ENCODE peak calls at places on chromosomes 2 and 18, in six cellular contexts. V is esophagus muscularis mucosa, Q is NCI-H1930, N is T-helper 2 cell, R is A549, L is fibroblast of lung. X is an unnamed sample.

GRCh38 chr18:77078671-77079070 is 53.9 kb downstream of the MBP start:
- DNase-seq in V (no peak), Q (no peak), N (no peak), R (no peak), L (no peak), X (peak; percentile 28)

GRCh38 chr2:64383881-64384280 is 70.1 kb upstream of the LGALSL start:
- DNase-seq in V (no peak), Q (no peak), N (no peak), R (no peak), L (no peak), X (no peak)

GRCh38 chr2:68765739-68766377 is 31.2 kb downstream of the ARHGAP25 start:
- DNase-seq in V (peak; percentile 45), Q (no peak), N (no peak), R (no peak), L (peak; percentile 59), X (peak; percentile 75)

GRCh38 chr18:70154591-70155194 is 50.8 kb downstream of the RTTN start:
- DNase-seq in V (no peak), Q (no peak), N (no peak), R (no peak), L (peak; percentile 98), X (no peak)

GRCh38 chr2:143209570-143210445 is 80.6 kb downstream of the ARHGAP15 start:
- DNase-seq in V (no peak), Q (no peak), N (no peak), R (no peak), L (no peak), X (no peak)

GRCh38 chr2:201228912-201229290 is 31.4 kb upstream of the CASP8 start:
- DNase-seq in V (peak; percentile 74), Q (no peak), N (no peak), R (no peak), L (no peak), X (no peak)

GRCh38 chr2:215430528-215431187 is 5.2 kb downstream of the FN1 start:
- DNase-seq in V (no peak), Q (no peak), N (no peak), R (no peak), L (peak; percentile 79), X (peak; percentile 8)

GRCh38 chr2:195543902-195544894 is 112.8 kb upstream of the SLC39A10 start:
- DNase-seq in V (no peak), Q (no peak), N (no peak), R (peak; percentile 71), L (peak; percentile 79), X (peak; percentile 58)

GRCh38 chr2:241659150-241659739 is 21.8 kb downstream of the ATG4B start:
- DNase-seq in V (no peak), Q (peak; percentile 34), N (no peak), R (peak; percentile 27), L (peak; percentile 65), X (peak; percentile 23)

GRCh38 chr18:27599202-27599829 is 414.2 kb upstream of the CHST9 start:
- DNase-seq in V (no peak), Q (peak; percentile 41), N (no peak), R (peak; percentile 11), L (peak; percentile 20), X (peak; percentile 14)

GRCh38 chr2:102197389-102198137 is 10.7 kb downstream of the IL1RL2 start:
- DNase-seq in V (no peak), Q (no peak), N (no peak), R (no peak), L (no peak), X (no peak)

GRCh38 chr2:187934692-187935091 is 357.0 kb upstream of the GULP1 start:
- DNase-seq in V (no peak), Q (no peak), N (no peak), R (no peak), L (no peak), X (no peak)

GRCh38 chr2:221810216-221810615 is 238.1 kb upstream of the EPHA4 start:
- DNase-seq in V (peak; percentile 34), Q (no peak), N (no peak), R (no peak), L (no peak), X (no peak)

GRCh38 chr2:128685841-128686497 is 367.3 kb upstream of the HS6ST1 start:
- DNase-seq in V (no peak), Q (no peak), N (no peak), R (no peak), L (no peak), X (no peak)

GRCh38 chr2:158923641-158924040 is 44.8 kb upstream of the TANC1 start:
- DNase-seq in V (no peak), Q (no peak), N (no peak), R (no peak), L (peak; percentile 4), X (no peak)